ENCODE peak calls at places on chromosome 11, in ten cellular contexts. One of them, this sample, is unnamed.
A peak's percentile ranks its signal among the peaks of the same experiment; 100 is the strongest.

GRCh38 chr11:28011813-28012212 is 96.1 kb downstream of the KIF18A start:
- DNase-seq in IMR-90: no peak
- DNase-seq in ovary: no peak
- DNase-seq in iPS DF 6.9: no peak
- DNase-seq in adrenal gland: no peak
- DNase-seq in left ventricle myocardium inferior: no peak
- DNase-seq in DND-41: no peak
- DNase-seq in RWPE1: no peak
- DNase-seq in body of pancreas: no peak
- DNase-seq in cardiac muscle cell: no peak
- DNase-seq in this sample: no peak

GRCh38 chr11:131504199-131504949 is 134.0 kb downstream of the NTM start:
- DNase-seq in IMR-90: no peak
- DNase-seq in ovary: no peak
- DNase-seq in iPS DF 6.9: peak; percentile 58
- DNase-seq in adrenal gland: no peak
- DNase-seq in left ventricle myocardium inferior: no peak
- DNase-seq in DND-41: peak; percentile 15
- DNase-seq in RWPE1: no peak
- DNase-seq in body of pancreas: no peak
- DNase-seq in cardiac muscle cell: peak; percentile 25
- DNase-seq in this sample: no peak

GRCh38 chr11:104091281-104092071 is 55.0 kb downstream of the DDI1 start:
- DNase-seq in IMR-90: peak; percentile 51
- DNase-seq in ovary: no peak
- DNase-seq in iPS DF 6.9: no peak
- DNase-seq in adrenal gland: no peak
- DNase-seq in left ventricle myocardium inferior: no peak
- DNase-seq in DND-41: no peak
- DNase-seq in RWPE1: no peak
- DNase-seq in body of pancreas: no peak
- DNase-seq in cardiac muscle cell: no peak
- DNase-seq in this sample: no peak

GRCh38 chr11:105937331-105937730 is 84.7 kb downstream of the MSANTD4 start:
- DNase-seq in IMR-90: peak; percentile 67
- DNase-seq in ovary: no peak
- DNase-seq in iPS DF 6.9: no peak
- DNase-seq in adrenal gland: no peak
- DNase-seq in left ventricle myocardium inferior: no peak
- DNase-seq in DND-41: no peak
- DNase-seq in RWPE1: peak; percentile 49
- DNase-seq in body of pancreas: no peak
- DNase-seq in cardiac muscle cell: peak; percentile 21
- DNase-seq in this sample: peak; percentile 12

GRCh38 chr11:46826310-46827044 is 19.6 kb downstream of the CKAP5 start:
- DNase-seq in IMR-90: peak; percentile 68
- DNase-seq in ovary: peak; percentile 79
- DNase-seq in iPS DF 6.9: peak; percentile 61
- DNase-seq in adrenal gland: peak; percentile 85
- DNase-seq in left ventricle myocardium inferior: peak; percentile 89
- DNase-seq in DND-41: peak; percentile 50
- DNase-seq in RWPE1: peak; percentile 71
- DNase-seq in body of pancreas: peak; percentile 80
- DNase-seq in cardiac muscle cell: peak; percentile 85
- DNase-seq in this sample: no peak

GRCh38 chr11:66937334-66937733 is 20.8 kb downstream of the PC start:
- DNase-seq in IMR-90: no peak
- DNase-seq in ovary: no peak
- DNase-seq in iPS DF 6.9: no peak
- DNase-seq in adrenal gland: no peak
- DNase-seq in left ventricle myocardium inferior: no peak
- DNase-seq in DND-41: no peak
- DNase-seq in RWPE1: no peak
- DNase-seq in body of pancreas: no peak
- DNase-seq in cardiac muscle cell: no peak
- DNase-seq in this sample: no peak

GRCh38 chr11:9293646-9294045 is 20.7 kb downstream of the TMEM41B start:
- DNase-seq in IMR-90: no peak
- DNase-seq in ovary: no peak
- DNase-seq in iPS DF 6.9: no peak
- DNase-seq in adrenal gland: no peak
- DNase-seq in left ventricle myocardium inferior: no peak
- DNase-seq in DND-41: no peak
- DNase-seq in RWPE1: no peak
- DNase-seq in body of pancreas: no peak
- DNase-seq in cardiac muscle cell: no peak
- DNase-seq in this sample: no peak

GRCh38 chr11:75147875-75148263 is 3.0 kb upstream of the SLCO2B1 start:
- DNase-seq in IMR-90: no peak
- DNase-seq in ovary: no peak
- DNase-seq in iPS DF 6.9: no peak
- DNase-seq in adrenal gland: no peak
- DNase-seq in left ventricle myocardium inferior: peak; percentile 51
- DNase-seq in DND-41: no peak
- DNase-seq in RWPE1: no peak
- DNase-seq in body of pancreas: no peak
- DNase-seq in cardiac muscle cell: no peak
- DNase-seq in this sample: no peak

GRCh38 chr11:44955019-44955738 is 4.5 kb upstream of the TP53I11 start:
- DNase-seq in IMR-90: peak; percentile 92
- DNase-seq in ovary: no peak
- DNase-seq in iPS DF 6.9: no peak
- DNase-seq in adrenal gland: no peak
- DNase-seq in left ventricle myocardium inferior: peak; percentile 59
- DNase-seq in DND-41: peak; percentile 55
- DNase-seq in RWPE1: peak; percentile 56
- DNase-seq in body of pancreas: peak; percentile 27
- DNase-seq in cardiac muscle cell: peak; percentile 96
- DNase-seq in this sample: no peak

GRCh38 chr11:82533628-82534353 is 199.9 kb downstream of the FAM181B start:
- DNase-seq in IMR-90: no peak
- DNase-seq in ovary: no peak
- DNase-seq in iPS DF 6.9: no peak
- DNase-seq in adrenal gland: no peak
- DNase-seq in left ventricle myocardium inferior: no peak
- DNase-seq in DND-41: no peak
- DNase-seq in RWPE1: no peak
- DNase-seq in body of pancreas: no peak
- DNase-seq in cardiac muscle cell: no peak
- DNase-seq in this sample: peak; percentile 34

GRCh38 chr11:61756452-61757212 is 4.2 kb downstream of the MYRF start:
- DNase-seq in IMR-90: peak; percentile 50
- DNase-seq in ovary: no peak
- DNase-seq in iPS DF 6.9: no peak
- DNase-seq in adrenal gland: no peak
- DNase-seq in left ventricle myocardium inferior: no peak
- DNase-seq in DND-41: peak; percentile 29
- DNase-seq in RWPE1: no peak
- DNase-seq in body of pancreas: peak; percentile 88
- DNase-seq in cardiac muscle cell: peak; percentile 68
- DNase-seq in this sample: no peak

GRCh38 chr11:75654314-75654713 is 14.5 kb downstream of the MAP6 start:
- DNase-seq in IMR-90: peak; percentile 84
- DNase-seq in ovary: no peak
- DNase-seq in iPS DF 6.9: no peak
- DNase-seq in adrenal gland: no peak
- DNase-seq in left ventricle myocardium inferior: no peak
- DNase-seq in DND-41: no peak
- DNase-seq in RWPE1: peak; percentile 73
- DNase-seq in body of pancreas: no peak
- DNase-seq in cardiac muscle cell: no peak
- DNase-seq in this sample: peak; percentile 44

GRCh38 chr11:57399221-57399620 is 8.8 kb upstream of the PRG2 start:
- DNase-seq in IMR-90: no peak
- DNase-seq in ovary: no peak
- DNase-seq in iPS DF 6.9: no peak
- DNase-seq in adrenal gland: no peak
- DNase-seq in left ventricle myocardium inferior: no peak
- DNase-seq in DND-41: no peak
- DNase-seq in RWPE1: peak; percentile 64
- DNase-seq in body of pancreas: no peak
- DNase-seq in cardiac muscle cell: no peak
- DNase-seq in this sample: peak; percentile 6

GRCh38 chr11:12091957-12092558 is 18.3 kb upstream of the MICAL2 start:
- DNase-seq in IMR-90: no peak
- DNase-seq in ovary: no peak
- DNase-seq in iPS DF 6.9: no peak
- DNase-seq in adrenal gland: no peak
- DNase-seq in left ventricle myocardium inferior: no peak
- DNase-seq in DND-41: no peak
- DNase-seq in RWPE1: no peak
- DNase-seq in body of pancreas: no peak
- DNase-seq in cardiac muscle cell: no peak
- DNase-seq in this sample: no peak

GRCh38 chr11:12094872-12095800 is 15.3 kb upstream of the MICAL2 start:
- DNase-seq in IMR-90: no peak
- DNase-seq in ovary: no peak
- DNase-seq in iPS DF 6.9: no peak
- DNase-seq in adrenal gland: no peak
- DNase-seq in left ventricle myocardium inferior: no peak
- DNase-seq in DND-41: no peak
- DNase-seq in RWPE1: no peak
- DNase-seq in body of pancreas: no peak
- DNase-seq in cardiac muscle cell: no peak
- DNase-seq in this sample: peak; percentile 34

GRCh38 chr11:12090761-12091261 is 19.6 kb upstream of the MICAL2 start:
- DNase-seq in IMR-90: no peak
- DNase-seq in ovary: no peak
- DNase-seq in iPS DF 6.9: no peak
- DNase-seq in adrenal gland: no peak
- DNase-seq in left ventricle myocardium inferior: no peak
- DNase-seq in DND-41: no peak
- DNase-seq in RWPE1: peak; percentile 92
- DNase-seq in body of pancreas: no peak
- DNase-seq in cardiac muscle cell: no peak
- DNase-seq in this sample: peak; percentile 96

GRCh38 chr11:12090061-12090572 is 20.3 kb upstream of the MICAL2 start:
- DNase-seq in IMR-90: peak; percentile 61
- DNase-seq in ovary: no peak
- DNase-seq in iPS DF 6.9: no peak
- DNase-seq in adrenal gland: no peak
- DNase-seq in left ventricle myocardium inferior: no peak
- DNase-seq in DND-41: peak; percentile 58
- DNase-seq in RWPE1: peak; percentile 67
- DNase-seq in body of pancreas: no peak
- DNase-seq in cardiac muscle cell: peak; percentile 63
- DNase-seq in this sample: peak; percentile 72

GRCh38 chr11:12092714-12093113 is 17.7 kb upstream of the MICAL2 start:
- DNase-seq in IMR-90: no peak
- DNase-seq in ovary: no peak
- DNase-seq in iPS DF 6.9: no peak
- DNase-seq in adrenal gland: no peak
- DNase-seq in left ventricle myocardium inferior: no peak
- DNase-seq in DND-41: no peak
- DNase-seq in RWPE1: no peak
- DNase-seq in body of pancreas: no peak
- DNase-seq in cardiac muscle cell: no peak
- DNase-seq in this sample: no peak
- H3K27ac ChIP-seq in IMR-90: no peak overlapping the region
- H3K27ac ChIP-seq in ovary: no peak overlapping the region
- H3K27ac ChIP-seq in iPS DF 6.9: no peak overlapping the region
- H3K27ac ChIP-seq in adrenal gland: no peak overlapping the region
- H3K27ac ChIP-seq in left ventricle myocardium inferior: peak overlapping the region; percentile 17
- H3K27ac ChIP-seq in DND-41: no peak overlapping the region
- H3K27ac ChIP-seq in RWPE1: peak overlapping the region; percentile 8
- H3K27ac ChIP-seq in body of pancreas: no peak overlapping the region
- H3K27ac ChIP-seq in cardiac muscle cell: peak overlapping the region; percentile 27
- H3K27ac ChIP-seq in this sample: peak overlapping the region; percentile 100

GRCh38 chr11:108897071-108897481 is 232.2 kb downstream of the DDX10 start:
- DNase-seq in IMR-90: peak; percentile 63
- DNase-seq in ovary: no peak
- DNase-seq in iPS DF 6.9: no peak
- DNase-seq in adrenal gland: no peak
- DNase-seq in left ventricle myocardium inferior: no peak
- DNase-seq in DND-41: no peak
- DNase-seq in RWPE1: no peak
- DNase-seq in body of pancreas: no peak
- DNase-seq in cardiac muscle cell: peak; percentile 37
- DNase-seq in this sample: no peak
- H3K27ac ChIP-seq in IMR-90: peak overlapping the region; percentile 87
- H3K27ac ChIP-seq in ovary: no peak overlapping the region
- H3K27ac ChIP-seq in iPS DF 6.9: no peak overlapping the region
- H3K27ac ChIP-seq in adrenal gland: no peak overlapping the region
- H3K27ac ChIP-seq in left ventricle myocardium inferior: no peak overlapping the region
- H3K27ac ChIP-seq in DND-41: no peak overlapping the region
- H3K27ac ChIP-seq in RWPE1: no peak overlapping the region
- H3K27ac ChIP-seq in body of pancreas: no peak overlapping the region
- H3K27ac ChIP-seq in cardiac muscle cell: no peak overlapping the region
- H3K27ac ChIP-seq in this sample: peak overlapping the region; percentile 78

GRCh38 chr11:113334183-113334582 is 19.8 kb downstream of the TTC12 start:
- DNase-seq in IMR-90: no peak
- DNase-seq in ovary: no peak
- DNase-seq in iPS DF 6.9: no peak
- DNase-seq in adrenal gland: no peak
- DNase-seq in left ventricle myocardium inferior: no peak
- DNase-seq in DND-41: no peak
- DNase-seq in RWPE1: no peak
- DNase-seq in body of pancreas: no peak
- DNase-seq in cardiac muscle cell: no peak
- DNase-seq in this sample: no peak

GRCh38 chr11:113332638-113333329 is 18.4 kb downstream of the TTC12 start:
- DNase-seq in IMR-90: no peak
- DNase-seq in ovary: no peak
- DNase-seq in iPS DF 6.9: no peak
- DNase-seq in adrenal gland: no peak
- DNase-seq in left ventricle myocardium inferior: no peak
- DNase-seq in DND-41: no peak
- DNase-seq in RWPE1: no peak
- DNase-seq in body of pancreas: no peak
- DNase-seq in cardiac muscle cell: no peak
- DNase-seq in this sample: no peak

GRCh38 chr11:113341388-113342165 is 27.2 kb downstream of the TTC12 start:
- DNase-seq in IMR-90: no peak
- DNase-seq in ovary: no peak
- DNase-seq in iPS DF 6.9: no peak
- DNase-seq in adrenal gland: no peak
- DNase-seq in left ventricle myocardium inferior: no peak
- DNase-seq in DND-41: no peak
- DNase-seq in RWPE1: no peak
- DNase-seq in body of pancreas: no peak
- DNase-seq in cardiac muscle cell: no peak
- DNase-seq in this sample: no peak

GRCh38 chr11:113339909-113340569 is 25.7 kb downstream of the TTC12 start:
- DNase-seq in IMR-90: peak; percentile 41
- DNase-seq in ovary: no peak
- DNase-seq in iPS DF 6.9: no peak
- DNase-seq in adrenal gland: no peak
- DNase-seq in left ventricle myocardium inferior: no peak
- DNase-seq in DND-41: no peak
- DNase-seq in RWPE1: no peak
- DNase-seq in body of pancreas: no peak
- DNase-seq in cardiac muscle cell: no peak
- DNase-seq in this sample: no peak

GRCh38 chr11:113338730-113339129 is 24.3 kb downstream of the TTC12 start:
- DNase-seq in IMR-90: no peak
- DNase-seq in ovary: no peak
- DNase-seq in iPS DF 6.9: no peak
- DNase-seq in adrenal gland: no peak
- DNase-seq in left ventricle myocardium inferior: no peak
- DNase-seq in DND-41: no peak
- DNase-seq in RWPE1: no peak
- DNase-seq in body of pancreas: no peak
- DNase-seq in cardiac muscle cell: no peak
- DNase-seq in this sample: no peak
- H3K27ac ChIP-seq in IMR-90: no peak overlapping the region
- H3K27ac ChIP-seq in ovary: no peak overlapping the region
- H3K27ac ChIP-seq in iPS DF 6.9: no peak overlapping the region
- H3K27ac ChIP-seq in adrenal gland: no peak overlapping the region
- H3K27ac ChIP-seq in left ventricle myocardium inferior: no peak overlapping the region
- H3K27ac ChIP-seq in DND-41: no peak overlapping the region
- H3K27ac ChIP-seq in RWPE1: no peak overlapping the region
- H3K27ac ChIP-seq in body of pancreas: no peak overlapping the region
- H3K27ac ChIP-seq in cardiac muscle cell: no peak overlapping the region
- H3K27ac ChIP-seq in this sample: no peak overlapping the region

GRCh38 chr11:63917685-63918523 is 940 bp upstream of the RCOR2 start:
- DNase-seq in IMR-90: no peak
- DNase-seq in ovary: peak; percentile 76
- DNase-seq in iPS DF 6.9: no peak
- DNase-seq in adrenal gland: peak; percentile 63
- DNase-seq in left ventricle myocardium inferior: peak; percentile 84
- DNase-seq in DND-41: peak; percentile 82
- DNase-seq in RWPE1: no peak
- DNase-seq in body of pancreas: peak; percentile 42
- DNase-seq in cardiac muscle cell: peak; percentile 63
- DNase-seq in this sample: no peak
- H3K27ac ChIP-seq in IMR-90: peak overlapping the region; percentile 31
- H3K27ac ChIP-seq in ovary: peak overlapping the region; percentile 52
- H3K27ac ChIP-seq in iPS DF 6.9: peak overlapping the region; percentile 2
- H3K27ac ChIP-seq in adrenal gland: peak overlapping the region; percentile 81
- H3K27ac ChIP-seq in left ventricle myocardium inferior: peak overlapping the region; percentile 99
- H3K27ac ChIP-seq in DND-41: peak overlapping the region; percentile 55
- H3K27ac ChIP-seq in RWPE1: peak overlapping the region; percentile 72
- H3K27ac ChIP-seq in body of pancreas: peak overlapping the region; percentile 58
- H3K27ac ChIP-seq in cardiac muscle cell: peak overlapping the region; percentile 93
- H3K27ac ChIP-seq in this sample: no peak overlapping the region

This sample was measured in epithelial cell of prostate.